ENCODE peak calls at places on chromosome 20, in four cellular contexts. M, Q, Z and P are unnamed samples.

GRCh38 chr20:23061713-23062561 is 12.5 kb upstream of the THBD start:
- DNase-seq in M (peak), Q (peak), Z (no peak), P (peak)

GRCh38 chr20:41956316-41957050 is 338.3 kb upstream of the CHD6 start:
- DNase-seq in M (peak), Q (no peak), Z (no peak), P (no peak)

GRCh38 chr20:49045440-49046086 is 549 bp upstream of the CSE1L start:
- DNase-seq in M (peak), Q (peak), Z (no peak), P (peak)

GRCh38 chr20:41344938-41345728 is 4.5 kb downstream of the LPIN3 start:
- DNase-seq in M (no peak), Q (no peak), Z (no peak), P (no peak)

GRCh38 chr20:15195378-15195777 is 858.0 kb upstream of the FLRT3 start:
- DNase-seq in M (no peak), Q (no peak), Z (no peak), P (no peak)

GRCh38 chr20:61528591-61528990 is 276.5 kb downstream of the CDH4 start:
- DNase-seq in M (no peak), Q (no peak), Z (no peak), P (no peak)

GRCh38 chr20:64082821-64083379 is 1.3 kb downstream of the LKAAEAR1 start:
- DNase-seq in M (no peak), Q (no peak), Z (no peak), P (no peak)

GRCh38 chr20:57525328-57526053 is 551 bp upstream of the CTCFL start:
- DNase-seq in M (no peak), Q (no peak), Z (no peak), P (no peak)

GRCh38 chr20:41141153-41141815 is 3.9 kb downstream of the PLCG1 start:
- DNase-seq in M (peak), Q (peak), Z (no peak), P (peak)

GRCh38 chr20:23234311-23235078 is 116.1 kb upstream of the NXT1 start:
- DNase-seq in M (no peak), Q (no peak), Z (no peak), P (peak)

GRCh38 chr20:12201289-12201991 is 283.7 kb downstream of the BTBD3 start:
- DNase-seq in M (no peak), Q (no peak), Z (no peak), P (peak)

GRCh38 chr20:54272901-54273488 is 65.1 kb downstream of the PFDN4 start:
- DNase-seq in M (no peak), Q (no peak), Z (no peak), P (no peak)

GRCh38 chr20:35478804-35479472 is 23.5 kb downstream of the CEP250 start:
- DNase-seq in M (no peak), Q (no peak), Z (no peak), P (no peak)

GRCh38 chr20:36148439-36148838 is 6.1 kb upstream of the EPB41L1 start:
- DNase-seq in M (no peak), Q (no peak), Z (no peak), P (no peak)

GRCh38 chr20:6765469-6766058 is 1.9 kb upstream of the BMP2 start:
- DNase-seq in M (no peak), Q (no peak), Z (no peak), P (peak)

GRCh38 chr20:36113015-36113414 is 41.5 kb upstream of the EPB41L1 start:
- DNase-seq in M (no peak), Q (peak), Z (no peak), P (no peak)

GRCh38 chr20:22302039-22302438 is 282.3 kb downstream of the FOXA2 start:
- DNase-seq in M (no peak), Q (no peak), Z (no peak), P (no peak)

GRCh38 chr20:62042025-62042820 is 23.5 kb downstream of the TAF4 start:
- DNase-seq in M (peak), Q (no peak), Z (no peak), P (no peak)

GRCh38 chr20:3669710-3670367 is 6.6 kb upstream of the GFRA4 start:
- DNase-seq in M (no peak), Q (no peak), Z (no peak), P (peak)

GRCh38 chr20:3672864-3673550 is 8.8 kb downstream of the ADAM33 start:
- DNase-seq in M (no peak), Q (no peak), Z (no peak), P (no peak)

GRCh38 chr20:3671986-3672863 is 9.0 kb upstream of the GFRA4 start:
- DNase-seq in M (no peak), Q (no peak), Z (no peak), P (no peak)

GRCh38 chr20:3670945-3671344 is 7.7 kb upstream of the GFRA4 start:
- DNase-seq in M (no peak), Q (no peak), Z (no peak), P (no peak)

GRCh38 chr20:3670511-3670910 is 7.3 kb upstream of the GFRA4 start:
- DNase-seq in M (no peak), Q (no peak), Z (no peak), P (peak)
- TF ChIP-seq CTCF in M (no peak), Q (no peak), Z (no peak), P (peak)

GRCh38 chr20:47754946-47755652 is 30.2 kb downstream of the SULF2 start:
- DNase-seq in M (no peak), Q (no peak), Z (no peak), P (no peak)
- H3K4me3 ChIP-seq in M (no peak), Q (no peak), Z (no peak), P (no peak)

GRCh38 chr20:2237059-2237458 is 58.7 kb upstream of the TGM3 start:
- DNase-seq in M (no peak), Q (no peak), Z (peak), P (peak)
- TF ChIP-seq CTCF in M (peak), Q (no peak), Z (peak), P (peak)

GRCh38 chr20:45487231-45487635 is 17.7 kb downstream of the WFDC2 start:
- DNase-seq in M (no peak), Q (no peak), Z (no peak), P (no peak)
- H3K4me3 ChIP-seq in M (no peak), Q (no peak), Z (no peak), P (no peak)

GRCh38 chr20:44748005-44748370 is 2.3 kb downstream of the KCNK15 start:
- DNase-seq in M (no peak), Q (no peak), Z (no peak), P (peak)
- TF ChIP-seq CTCF in M (no peak), Q (no peak), Z (no peak), P (no peak)

GRCh38 chr20:44900231-44900854 is 9.5 kb upstream of the PABPC1L start:
- DNase-seq in M (no peak), Q (no peak), Z (no peak), P (no peak)

GRCh38 chr20:44894959-44895358 is 9.5 kb downstream of the YWHAB start:
- DNase-seq in M (no peak), Q (no peak), Z (no peak), P (no peak)

GRCh38 chr20:44897133-44897532 is 11.6 kb downstream of the YWHAB start:
- DNase-seq in M (no peak), Q (no peak), Z (no peak), P (no peak)

GRCh38 chr20:44891826-44892225 is 6.3 kb downstream of the YWHAB start:
- DNase-seq in M (no peak), Q (no peak), Z (no peak), P (no peak)

GRCh38 chr20:44896583-44896982 is 11.1 kb downstream of the YWHAB start:
- DNase-seq in M (no peak), Q (no peak), Z (no peak), P (peak)
- H3K4me3 ChIP-seq in M (no peak), Q (no peak), Z (no peak), P (no peak)